ENCODE peak calls at places on chromosomes 12 and 14, in four cellular contexts. One of them, this sample, is unnamed.

GRCh38 chr12:43336962-43337555 is 214.9 kb downstream of the ADAMTS20 start:
- DNase-seq in HL-60: no peak
- DNase-seq in astrocyte of the spinal cord: peak; percentile 66
- DNase-seq in A549: peak; percentile 21
- DNase-seq in this sample: no peak

GRCh38 chr12:94290353-94290752 is 142.0 kb downstream of the PLXNC1 start:
- DNase-seq in HL-60: no peak
- DNase-seq in astrocyte of the spinal cord: no peak
- DNase-seq in A549: no peak
- DNase-seq in this sample: no peak

GRCh38 chr12:56151672-56152131 is 685 bp upstream of the MYL6B start:
- DNase-seq in HL-60: peak; percentile 68
- DNase-seq in astrocyte of the spinal cord: no peak
- DNase-seq in A549: peak; percentile 80
- DNase-seq in this sample: no peak

GRCh38 chr12:68400231-68400829 is 68.2 kb upstream of the MDM1 start:
- DNase-seq in HL-60: no peak
- DNase-seq in astrocyte of the spinal cord: no peak
- DNase-seq in A549: no peak
- DNase-seq in this sample: no peak

GRCh38 chr12:92378682-92379479 is 233.2 kb upstream of the BTG1 start:
- DNase-seq in HL-60: no peak
- DNase-seq in astrocyte of the spinal cord: no peak
- DNase-seq in A549: no peak
- DNase-seq in this sample: no peak

GRCh38 chr14:34956906-34957305 is 25.9 kb upstream of the SRP54 start:
- DNase-seq in HL-60: no peak
- DNase-seq in astrocyte of the spinal cord: no peak
- DNase-seq in A549: no peak
- DNase-seq in this sample: no peak

GRCh38 chr14:32565256-32565655 is 236.2 kb downstream of the AKAP6 start:
- DNase-seq in HL-60: no peak
- DNase-seq in astrocyte of the spinal cord: peak; percentile 3
- DNase-seq in A549: no peak
- DNase-seq in this sample: no peak

GRCh38 chr14:102902086-102902485 is 20.4 kb upstream of the AMN start:
- DNase-seq in HL-60: no peak
- DNase-seq in astrocyte of the spinal cord: no peak
- DNase-seq in A549: no peak
- DNase-seq in this sample: no peak

GRCh38 chr12:113462880-113463745 is 8.6 kb downstream of the LHX5 start:
- DNase-seq in HL-60: no peak
- DNase-seq in astrocyte of the spinal cord: no peak
- DNase-seq in A549: no peak
- DNase-seq in this sample: no peak

GRCh38 chr12:51910168-51910567 is 2.9 kb downstream of the ACVRL1 start:
- DNase-seq in HL-60: no peak
- DNase-seq in astrocyte of the spinal cord: no peak
- DNase-seq in A549: no peak
- DNase-seq in this sample: no peak

GRCh38 chr14:21298358-21298757 is 18.5 kb downstream of the RPGRIP1 start:
- DNase-seq in HL-60: no peak
- DNase-seq in astrocyte of the spinal cord: no peak
- DNase-seq in A549: no peak
- DNase-seq in this sample: no peak

GRCh38 chr14:34120185-34120977 is 169.5 kb upstream of the EGLN3 start:
- DNase-seq in HL-60: no peak
- DNase-seq in astrocyte of the spinal cord: no peak
- DNase-seq in A549: no peak
- DNase-seq in this sample: no peak

GRCh38 chr14:65788876-65789859 is 376.6 kb downstream of the FUT8 start:
- DNase-seq in HL-60: no peak
- DNase-seq in astrocyte of the spinal cord: no peak
- DNase-seq in A549: no peak
- DNase-seq in this sample: no peak

GRCh38 chr12:113184098-113184899 is 979 bp downstream of the DDX54 start:
- DNase-seq in HL-60: no peak
- DNase-seq in astrocyte of the spinal cord: no peak
- DNase-seq in A549: no peak
- DNase-seq in this sample: no peak

GRCh38 chr12:98126637-98127335 is 388.6 kb upstream of the TMPO start:
- DNase-seq in HL-60: no peak
- DNase-seq in astrocyte of the spinal cord: no peak
- DNase-seq in A549: no peak
- DNase-seq in this sample: no peak

GRCh38 chr14:65879218-65880009 is 466.9 kb downstream of the FUT8 start:
- DNase-seq in HL-60: peak; percentile 17
- DNase-seq in astrocyte of the spinal cord: peak; percentile 30
- DNase-seq in A549: peak; percentile 45
- DNase-seq in this sample: peak; percentile 49

GRCh38 chr12:41514050-41514449 is 325.9 kb downstream of the PDZRN4 start:
- DNase-seq in HL-60: no peak
- DNase-seq in astrocyte of the spinal cord: no peak
- DNase-seq in A549: no peak
- DNase-seq in this sample: no peak

GRCh38 chr14:52061380-52061779 is 7.5 kb downstream of the NID2 start:
- DNase-seq in HL-60: no peak
- DNase-seq in astrocyte of the spinal cord: no peak
- DNase-seq in A549: no peak
- DNase-seq in this sample: no peak

GRCh38 chr12:77724367-77724957 is 106.2 kb upstream of the NAV3 start:
- DNase-seq in HL-60: no peak
- DNase-seq in astrocyte of the spinal cord: peak; percentile 65
- DNase-seq in A549: peak; percentile 50
- DNase-seq in this sample: peak; percentile 13

GRCh38 chr14:95183532-95184412 is 26.4 kb upstream of the DICER1 start:
- DNase-seq in HL-60: no peak
- DNase-seq in astrocyte of the spinal cord: peak; percentile 17
- DNase-seq in A549: no peak
- DNase-seq in this sample: no peak
- TF ChIP-seq CTCF in HL-60: no peak
- TF ChIP-seq CTCF in astrocyte of the spinal cord: no peak
- TF ChIP-seq CTCF in A549: no peak
- TF ChIP-seq CTCF in this sample: no peak

GRCh38 chr12:109461846-109462766 is 15.0 kb downstream of the KCTD10 start:
- DNase-seq in HL-60: no peak
- DNase-seq in astrocyte of the spinal cord: peak; percentile 95
- DNase-seq in A549: peak; percentile 65
- DNase-seq in this sample: peak; percentile 97
- H3K4me3 ChIP-seq in HL-60: no peak overlapping the region
- H3K4me3 ChIP-seq in astrocyte of the spinal cord: no peak overlapping the region
- H3K4me3 ChIP-seq in A549: no peak overlapping the region
- H3K4me3 ChIP-seq in this sample: no peak overlapping the region

DNA sequence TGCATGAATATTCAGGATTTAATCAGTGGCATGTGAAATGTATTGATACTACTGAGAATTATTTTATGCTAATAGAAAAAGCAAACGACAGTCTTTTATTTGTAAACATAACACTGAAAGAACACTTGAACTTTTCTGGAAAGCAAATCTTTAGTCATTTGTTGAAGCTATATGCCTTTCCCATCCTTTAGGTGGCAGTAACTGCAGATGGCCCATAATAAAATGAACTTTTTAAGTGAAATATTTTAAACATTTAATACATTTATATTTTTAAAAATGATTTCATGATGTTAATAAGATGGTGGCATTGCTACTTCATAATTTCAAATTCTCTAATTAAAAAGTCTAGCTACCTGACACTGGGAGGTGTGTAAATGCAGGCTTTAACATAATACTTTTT is 13.9 kb upstream of the KRR1 start:
- DNase-seq in HL-60: no peak
- DNase-seq in astrocyte of the spinal cord: no peak
- DNase-seq in A549: no peak
- DNase-seq in this sample: no peak
- TF ChIP-seq CTCF in HL-60: no peak
- TF ChIP-seq CTCF in astrocyte of the spinal cord: peak; percentile 71
- TF ChIP-seq CTCF in A549: peak; percentile 20
- TF ChIP-seq CTCF in this sample: peak; percentile 43

DNA sequence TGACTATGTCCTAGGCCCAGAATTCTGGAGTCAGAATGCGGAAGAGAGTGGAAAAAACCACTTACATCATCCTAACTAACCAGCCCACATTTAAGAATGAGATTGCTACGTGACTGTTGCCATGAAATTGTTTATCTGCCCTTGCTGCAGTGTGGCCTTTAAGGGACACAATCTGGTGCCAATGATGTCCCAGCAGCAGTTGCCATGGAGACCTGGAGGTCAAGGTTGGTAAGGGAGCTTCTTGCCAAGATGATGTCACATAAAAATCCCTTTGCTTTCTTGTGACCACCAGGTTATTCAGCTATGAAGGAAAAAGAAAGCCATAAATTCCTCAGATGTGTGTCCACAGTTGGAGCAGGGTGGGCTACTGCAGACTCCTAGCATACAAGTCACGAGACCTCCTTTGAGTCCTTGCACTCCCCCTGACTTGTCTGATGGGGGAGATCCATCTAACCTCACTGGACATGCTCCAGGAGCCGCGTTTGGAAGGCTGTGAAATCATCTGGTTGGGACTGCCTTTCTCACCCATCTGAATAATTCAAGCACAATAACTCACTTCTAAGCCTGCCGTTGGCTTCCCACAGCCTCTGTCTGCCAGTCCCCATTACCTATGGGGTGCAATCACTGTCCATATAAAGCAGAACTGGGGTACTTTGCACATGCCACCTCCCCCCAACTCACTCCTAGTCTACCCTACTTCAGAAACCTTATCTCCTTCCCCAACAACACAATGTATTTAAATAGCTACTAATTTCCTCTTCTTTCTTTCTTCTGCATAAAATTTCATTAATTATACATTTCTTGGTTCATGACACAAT is 165.6 kb downstream of the ZFP36L1 start:
- DNase-seq in HL-60: no peak
- DNase-seq in astrocyte of the spinal cord: peak; percentile 27
- DNase-seq in A549: peak; percentile 15
- DNase-seq in this sample: no peak
- H3K4me3 ChIP-seq in HL-60: no peak overlapping the region
- H3K4me3 ChIP-seq in astrocyte of the spinal cord: no peak overlapping the region
- H3K4me3 ChIP-seq in A549: no peak overlapping the region
- H3K4me3 ChIP-seq in this sample: no peak overlapping the region

DNA sequence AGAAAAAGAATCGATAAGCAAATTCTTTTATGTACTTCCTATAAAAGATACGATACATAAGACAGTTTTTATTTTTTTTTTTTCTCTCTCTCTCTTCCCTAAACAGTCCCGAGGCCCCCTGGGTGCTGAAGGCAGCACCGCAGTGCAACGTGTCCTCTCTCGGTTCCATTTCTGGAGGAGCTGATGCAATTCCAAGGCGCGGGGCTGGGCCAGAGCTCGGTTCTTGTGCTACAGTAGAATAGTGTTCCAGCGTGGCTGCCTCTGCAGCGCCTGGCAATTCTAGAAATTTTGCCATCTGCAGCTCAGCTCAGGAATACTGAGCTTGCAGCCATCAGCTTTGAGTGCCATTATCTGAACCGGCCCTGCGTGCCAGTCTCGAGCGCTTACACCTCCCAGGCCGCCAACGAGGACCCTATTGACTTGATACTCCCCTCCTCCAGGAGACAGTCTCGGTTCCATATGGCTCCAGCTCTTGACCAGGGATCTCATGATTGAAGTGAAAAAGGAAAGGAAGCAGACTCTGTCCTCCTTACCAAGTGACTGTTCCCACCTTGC is 630 bp downstream of the ALDH1L2 start:
- DNase-seq in HL-60: peak; percentile 35
- DNase-seq in astrocyte of the spinal cord: peak; percentile 70
- DNase-seq in A549: peak; percentile 58
- DNase-seq in this sample: no peak
- TF ChIP-seq CTCF in HL-60: no peak
- TF ChIP-seq CTCF in astrocyte of the spinal cord: no peak
- TF ChIP-seq CTCF in A549: no peak
- TF ChIP-seq CTCF in this sample: no peak

GRCh38 chr12:62813031-62813829 is 121.7 kb downstream of the PPM1H start:
- DNase-seq in HL-60: peak; percentile 62
- DNase-seq in astrocyte of the spinal cord: peak; percentile 69
- DNase-seq in A549: peak; percentile 83
- DNase-seq in this sample: peak; percentile 28
- H3K4me3 ChIP-seq in HL-60: no peak overlapping the region
- H3K4me3 ChIP-seq in astrocyte of the spinal cord: no peak overlapping the region
- H3K4me3 ChIP-seq in A549: no peak overlapping the region
- H3K4me3 ChIP-seq in this sample: no peak overlapping the region

DNA sequence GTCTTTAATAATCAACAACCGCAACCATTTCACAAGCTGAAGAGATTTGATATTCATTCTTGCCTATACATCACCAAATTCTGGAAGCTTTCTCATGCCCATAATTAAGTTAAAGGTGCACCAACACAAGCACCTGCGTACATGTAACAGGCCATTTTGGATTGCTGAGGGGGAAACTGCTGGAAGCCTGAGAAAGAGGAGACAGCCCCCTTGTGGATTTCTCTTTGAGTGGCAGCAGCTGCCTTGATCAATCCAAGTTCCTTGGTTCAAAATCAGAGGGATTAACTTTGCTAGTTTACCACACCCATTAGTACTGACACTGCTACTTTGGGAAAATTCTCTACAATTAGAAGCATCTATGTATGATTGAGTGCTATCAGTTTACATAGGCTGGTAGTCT is 321.1 kb downstream of the NOVA1 start:
- DNase-seq in HL-60: no peak
- DNase-seq in astrocyte of the spinal cord: no peak
- DNase-seq in A549: peak; percentile 13
- DNase-seq in this sample: no peak
- TF ChIP-seq CTCF in HL-60: no peak
- TF ChIP-seq CTCF in astrocyte of the spinal cord: peak; percentile 34
- TF ChIP-seq CTCF in A549: no peak
- TF ChIP-seq CTCF in this sample: no peak

DNA sequence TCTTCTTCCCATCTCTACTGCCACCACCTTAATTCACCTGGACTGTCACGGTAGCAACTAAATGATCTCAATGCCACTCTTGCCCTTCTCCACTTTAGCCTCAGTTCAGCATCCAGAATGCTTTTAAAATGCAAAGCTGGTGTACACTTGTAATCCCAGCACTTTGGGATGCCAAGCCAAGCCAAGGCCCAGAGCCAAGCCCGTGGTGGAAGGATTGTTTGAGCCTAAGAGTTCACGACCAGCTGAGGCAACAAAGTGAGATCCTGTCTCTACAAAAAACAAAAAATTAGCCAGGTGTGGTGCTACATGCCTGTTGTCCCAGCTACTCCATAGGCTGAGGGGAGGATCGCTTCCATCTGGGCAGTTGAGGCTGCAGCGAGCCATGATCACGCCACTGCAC is 5.9 kb downstream of the CIPC start:
- DNase-seq in HL-60: no peak
- DNase-seq in astrocyte of the spinal cord: no peak
- DNase-seq in A549: no peak
- DNase-seq in this sample: no peak
- H3K4me3 ChIP-seq in HL-60: no peak overlapping the region
- H3K4me3 ChIP-seq in astrocyte of the spinal cord: no peak overlapping the region
- H3K4me3 ChIP-seq in A549: no peak overlapping the region
- H3K4me3 ChIP-seq in this sample: no peak overlapping the region